ENCODE peak calls at places on chromosomes 5 and 9, in five cellular contexts. One of them, this sample, is unnamed.
A peak's percentile ranks its signal among the peaks of the same experiment; 100 is the strongest.

GRCh38 chr9:859251-859650 is 17.8 kb downstream of the DMRT1 start:
- DNase-seq in upper lobe of left lung: no peak
- DNase-seq in NCI-H1417: no peak
- DNase-seq in KBM-7: no peak
- DNase-seq in NCI-H510A: no peak
- DNase-seq in this sample: no peak

GRCh38 chr5:90855296-90855990 is 296.8 kb downstream of the ADGRV1 start:
- DNase-seq in NCI-H510A: no peak
- DNase-seq in NCI-H1417: no peak
- DNase-seq in KBM-7: no peak
- DNase-seq in upper lobe of left lung: no peak
- DNase-seq in this sample: no peak

GRCh38 chr9:89463986-89464901 is 33.7 kb downstream of the SEMA4D start:
- DNase-seq in NCI-H510A: no peak
- DNase-seq in upper lobe of left lung: no peak
- DNase-seq in KBM-7: peak; percentile 86
- DNase-seq in NCI-H1417: no peak
- DNase-seq in this sample: no peak

GRCh38 chr9:83047839-83048775 is 14.8 kb downstream of the RASEF start:
- DNase-seq in KBM-7: no peak
- DNase-seq in upper lobe of left lung: no peak
- DNase-seq in NCI-H510A: no peak
- DNase-seq in NCI-H1417: no peak
- DNase-seq in this sample: no peak

GRCh38 chr9:468766-469496 is 254.3 kb downstream of the DOCK8 start:
- DNase-seq in NCI-H510A: no peak
- DNase-seq in KBM-7: no peak
- DNase-seq in upper lobe of left lung: no peak
- DNase-seq in NCI-H1417: peak; percentile 3
- DNase-seq in this sample: no peak

GRCh38 chr5:10418654-10419345 is 22.9 kb upstream of the ROPN1L start:
- DNase-seq in NCI-H510A: no peak
- DNase-seq in NCI-H1417: no peak
- DNase-seq in KBM-7: no peak
- DNase-seq in upper lobe of left lung: no peak
- DNase-seq in this sample: no peak

GRCh38 chr9:81377921-81378320 is 311.4 kb downstream of the TLE1 start:
- DNase-seq in upper lobe of left lung: no peak
- DNase-seq in KBM-7: no peak
- DNase-seq in NCI-H1417: no peak
- DNase-seq in NCI-H510A: no peak
- DNase-seq in this sample: no peak

GRCh38 chr5:82274343-82275266 is 3.5 kb downstream of the RPS23 start:
- DNase-seq in NCI-H510A: no peak
- DNase-seq in NCI-H1417: no peak
- DNase-seq in upper lobe of left lung: peak; percentile 77
- DNase-seq in KBM-7: peak; percentile 41
- DNase-seq in this sample: no peak

GRCh38 chr5:179852993-179853547 is 5.5 kb downstream of the MRNIP start:
- DNase-seq in NCI-H510A: no peak
- DNase-seq in NCI-H1417: no peak
- DNase-seq in upper lobe of left lung: no peak
- DNase-seq in KBM-7: no peak
- DNase-seq in this sample: no peak

GRCh38 chr9:102631559-102631958 is 363.6 kb upstream of the CYLC2 start:
- DNase-seq in NCI-H1417: no peak
- DNase-seq in upper lobe of left lung: no peak
- DNase-seq in NCI-H510A: no peak
- DNase-seq in KBM-7: peak; percentile 60
- DNase-seq in this sample: no peak

GRCh38 chr5:95791751-95792150 is 30.8 kb downstream of the GLRX start:
- DNase-seq in upper lobe of left lung: no peak
- DNase-seq in NCI-H1417: no peak
- DNase-seq in KBM-7: no peak
- DNase-seq in NCI-H510A: no peak
- DNase-seq in this sample: no peak

GRCh38 chr9:131735238-131736181 is 4.4 kb downstream of the RAPGEF1 start:
- DNase-seq in upper lobe of left lung: no peak
- DNase-seq in NCI-H510A: no peak
- DNase-seq in KBM-7: no peak
- DNase-seq in NCI-H1417: no peak
- DNase-seq in this sample: no peak

GRCh38 chr5:123717139-123717538 is 205.2 kb downstream of the CSNK1G3 start:
- DNase-seq in KBM-7: no peak
- DNase-seq in NCI-H510A: no peak
- DNase-seq in upper lobe of left lung: no peak
- DNase-seq in NCI-H1417: no peak
- DNase-seq in this sample: no peak

GRCh38 chr9:34134521-34134920 is 8.0 kb upstream of the DCAF12 start:
- DNase-seq in NCI-H1417: no peak
- DNase-seq in upper lobe of left lung: peak; percentile 71
- DNase-seq in KBM-7: no peak
- DNase-seq in NCI-H510A: no peak
- DNase-seq in this sample: no peak

GRCh38 chr5:153704110-153704509 is 213.6 kb downstream of the GRIA1 start:
- DNase-seq in upper lobe of left lung: no peak
- DNase-seq in NCI-H1417: no peak
- DNase-seq in KBM-7: no peak
- DNase-seq in NCI-H510A: no peak
- DNase-seq in this sample: no peak

GRCh38 chr9:98652741-98653140 is 56.0 kb downstream of the GABBR2 start:
- DNase-seq in KBM-7: no peak
- DNase-seq in NCI-H1417: no peak
- DNase-seq in upper lobe of left lung: no peak
- DNase-seq in NCI-H510A: no peak
- DNase-seq in this sample: no peak

This sample was measured in NCI-H2227 treated with DMSO at 0.1 percent for 48 hours.